ENCODE peak calls at places on chromosomes 5 and 9, in four cellular contexts. A is Peyer's patch, K is A549, Y is esophagus muscularis mucosa. H is an unnamed sample.

GRCh38 chr9:114098021-114098659 is 952 bp downstream of the KIF12 start:
- DNase-seq in A (peak; percentile 70), K (peak; percentile 44), Y (no peak), H (no peak)

GRCh38 chr9:35771943-35772342 is 17.9 kb upstream of the MSMP start:
- DNase-seq in A (peak; percentile 71), K (no peak), Y (no peak), H (no peak)

GRCh38 chr5:44774279-44774880 is 34.4 kb upstream of the MRPS30 start:
- DNase-seq in A (no peak), K (peak; percentile 14), Y (no peak), H (peak; percentile 59)

GRCh38 chr5:122468351-122469111 is 156.5 kb downstream of the SNCAIP start:
- DNase-seq in A (no peak), K (no peak), Y (no peak), H (no peak)

GRCh38 chr9:126471084-126471611 is 142.6 kb upstream of the LMX1B start:
- DNase-seq in A (peak; percentile 94), K (no peak), Y (peak; percentile 93), H (peak; percentile 99)

GRCh38 chr5:147437161-147437596 is 72.7 kb downstream of the DPYSL3 start:
- DNase-seq in A (no peak), K (no peak), Y (no peak), H (peak; percentile 89)

GRCh38 chr9:126125577-126125976 is 201.1 kb upstream of the MVB12B start:
- DNase-seq in A (no peak), K (no peak), Y (peak; percentile 50), H (no peak)

GRCh38 chr5:51271261-51271660 is 112.0 kb upstream of the ISL1 start:
- DNase-seq in A (no peak), K (no peak), Y (no peak), H (no peak)

GRCh38 chr9:16571127-16571848 is 299.2 kb downstream of the BNC2 start:
- DNase-seq in A (no peak), K (no peak), Y (no peak), H (no peak)

GRCh38 chr5:123422433-123423277 is 548 bp downstream of the CEP120 start:
- DNase-seq in A (no peak), K (peak; percentile 31), Y (no peak), H (peak; percentile 58)

GRCh38 chr5:75885849-75886596 is 168.8 kb upstream of the POC5 start:
- DNase-seq in A (no peak), K (no peak), Y (peak; percentile 77), H (peak; percentile 9)

GRCh38 chr5:96880402-96881164 is 4.3 kb downstream of the ERAP2 start:
- DNase-seq in A (no peak), K (no peak), Y (no peak), H (peak; percentile 27)

GRCh38 chr9:107711528-107711927 is 222.0 kb upstream of the KLF4 start:
- DNase-seq in A (peak; percentile 89), K (peak; percentile 45), Y (no peak), H (no peak)

GRCh38 chr5:122142480-122142879 is 13.1 kb downstream of the ZNF474 start:
- DNase-seq in A (no peak), K (no peak), Y (peak; percentile 31), H (no peak)

GRCh38 chr5:97229196-97229595 is 46.1 kb upstream of the RIOK2 start:
- DNase-seq in A (no peak), K (no peak), Y (no peak), H (no peak)

GRCh38 chr9:4781408-4781807 is 11.3 kb upstream of the RCL1 start:
- DNase-seq in A (no peak), K (no peak), Y (no peak), H (no peak)

GRCh38 chr9:14670718-14671117 is 22.5 kb downstream of the ZDHHC21 start:
- DNase-seq in A (no peak), K (no peak), Y (no peak), H (no peak)

GRCh38 chr9:131187957-131188356 is 62.6 kb downstream of the NUP214 start:
- DNase-seq in A (no peak), K (no peak), Y (no peak), H (no peak)

GRCh38 chr5:8568858-8569257 is 699.9 kb downstream of the MTRR start:
- DNase-seq in A (no peak), K (no peak), Y (no peak), H (no peak)

GRCh38 chr5:148290271-148291195 is 21.7 kb upstream of the SPINK7 start:
- DNase-seq in A (no peak), K (no peak), Y (no peak), H (peak; percentile 20)

GRCh38 chr5:61176631-61177030 is 14.4 kb upstream of the SMIM15 start:
- DNase-seq in A (no peak), K (no peak), Y (no peak), H (no peak)

GRCh38 chr5:58751222-58751621 is 168.3 kb downstream of the RAB3C start:
- DNase-seq in A (peak; percentile 49), K (no peak), Y (no peak), H (peak; percentile 48)

GRCh38 chr5:40480392-40480791 is 199.3 kb upstream of the PTGER4 start:
- DNase-seq in A (no peak), K (no peak), Y (no peak), H (no peak)

GRCh38 chr5:17172801-17173200 is 44.6 kb upstream of the BASP1 start:
- DNase-seq in A (no peak), K (no peak), Y (no peak), H (no peak)

GRCh38 chr9:108859459-108860114 is 2.5 kb upstream of the ACTL7A start:
- DNase-seq in A (no peak), K (no peak), Y (no peak), H (no peak)

GRCh38 chr5:151896041-151896691 is 28.5 kb downstream of the GLRA1 start:
- DNase-seq in A (no peak), K (no peak), Y (no peak), H (no peak)

GRCh38 chr5:121748690-121749089 is 103.0 kb upstream of the FTMT start:
- DNase-seq in A (no peak), K (no peak), Y (no peak), H (no peak)

GRCh38 chr5:72366324-72366976 is 46.3 kb downstream of the PTCD2 start:
- DNase-seq in A (peak; percentile 80), K (peak; percentile 52), Y (peak; percentile 94), H (peak; percentile 80)

GRCh38 chr5:87825583-87825982 is 412.9 kb upstream of the CCNH start:
- DNase-seq in A (no peak), K (no peak), Y (no peak), H (no peak)

GRCh38 chr5:180802325-180803180 is at the start of gene MGAT1:
- DNase-seq in A (peak; percentile 91), K (peak; percentile 79), Y (peak; percentile 97), H (peak; percentile 91)

GRCh38 chr5:81768960-81769452 is 18.1 kb upstream of the SSBP2 start:
- DNase-seq in A (no peak), K (peak; percentile 81), Y (no peak), H (no peak)

GRCh38 chr9:70292253-70292652 is 33.5 kb downstream of the SMC5 start:
- DNase-seq in A (no peak), K (no peak), Y (no peak), H (no peak)

GRCh38 chr5:172875372-172876279 is 41.6 kb downstream of the ERGIC1 start:
- DNase-seq in A (no peak), K (no peak), Y (no peak), H (no peak)

GRCh38 chr9:89863837-89864236 is 259.0 kb downstream of the GADD45G start:
- DNase-seq in A (no peak), K (no peak), Y (no peak), H (no peak)

DNA sequence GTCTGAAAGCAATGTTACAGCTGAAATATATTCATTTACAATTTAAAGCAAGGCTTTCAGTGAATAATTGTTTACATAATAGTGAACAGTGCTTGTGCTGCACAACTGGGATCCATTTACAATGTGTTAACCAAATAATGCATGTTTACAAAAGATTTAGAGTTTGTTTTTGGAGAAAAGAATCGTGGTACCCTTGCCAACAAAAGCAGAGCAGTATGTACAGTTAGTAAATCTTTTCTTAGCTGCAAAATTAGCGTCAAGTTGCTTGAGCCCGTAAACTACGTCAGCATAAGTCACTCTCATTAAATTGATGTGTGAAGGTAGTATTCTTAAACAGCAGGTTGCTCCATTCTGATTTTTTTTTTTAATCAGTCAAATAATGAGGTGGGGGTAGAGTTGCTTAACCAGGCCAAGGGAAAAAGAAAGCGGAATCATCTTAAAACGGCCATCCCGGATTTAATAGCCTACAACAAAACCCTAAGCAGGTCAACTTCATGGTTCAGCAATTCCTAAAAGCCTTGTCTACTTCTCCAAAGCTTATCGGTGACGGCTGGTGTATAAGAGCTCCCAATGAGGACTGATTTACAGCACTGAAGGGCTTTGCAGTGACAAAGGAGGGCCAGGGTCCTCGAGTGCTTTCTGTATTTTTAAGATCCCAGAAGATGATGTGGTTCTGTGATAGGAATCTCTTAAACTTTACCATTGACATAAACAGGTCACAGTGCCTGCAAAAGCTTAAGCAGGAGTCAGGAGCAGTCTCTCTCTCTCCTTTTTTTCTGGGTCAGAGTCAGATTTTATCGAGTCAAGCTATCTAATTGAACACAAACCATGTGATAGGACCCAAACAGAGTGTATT is 663.3 kb upstream of the ZNF608 start:
- DNase-seq in A (no peak), K (no peak), Y (no peak), H (no peak)
- H3K4me3 ChIP-seq in A (no peak overlapping the region), K (no peak overlapping the region), Y (no peak overlapping the region), H (no peak overlapping the region)

GRCh38 chr9:123960366-123960765 is 30.4 kb upstream of the DENND1A start:
- DNase-seq in A (no peak), K (no peak), Y (no peak), H (peak; percentile 22)
- TF ChIP-seq CTCF in A (no peak), K (peak; percentile 11), Y (no peak), H (peak; percentile 13)

GRCh38 chr5:4905674-4906528 is 234.2 kb upstream of the ADAMTS16 start:
- DNase-seq in A (peak; percentile 55), K (no peak), Y (no peak), H (no peak)
- TF ChIP-seq POLR2A in A (no peak), K (no peak), Y (no peak), H (no peak)

GRCh38 chr5:1654786-1655495 is 131.2 kb upstream of the LPCAT1 start:
- DNase-seq in A (no peak), K (no peak), Y (no peak), H (no peak)

GRCh38 chr5:1655496-1656270 is 131.9 kb upstream of the LPCAT1 start:
- DNase-seq in A (peak; percentile 37), K (no peak), Y (no peak), H (no peak)

GRCh38 chr5:1651250-1651649 is 127.5 kb upstream of the LPCAT1 start:
- DNase-seq in A (peak; percentile 40), K (no peak), Y (no peak), H (no peak)

GRCh38 chr5:1651971-1652872 is 128.5 kb upstream of the LPCAT1 start:
- DNase-seq in A (no peak), K (no peak), Y (no peak), H (no peak)

DNA sequence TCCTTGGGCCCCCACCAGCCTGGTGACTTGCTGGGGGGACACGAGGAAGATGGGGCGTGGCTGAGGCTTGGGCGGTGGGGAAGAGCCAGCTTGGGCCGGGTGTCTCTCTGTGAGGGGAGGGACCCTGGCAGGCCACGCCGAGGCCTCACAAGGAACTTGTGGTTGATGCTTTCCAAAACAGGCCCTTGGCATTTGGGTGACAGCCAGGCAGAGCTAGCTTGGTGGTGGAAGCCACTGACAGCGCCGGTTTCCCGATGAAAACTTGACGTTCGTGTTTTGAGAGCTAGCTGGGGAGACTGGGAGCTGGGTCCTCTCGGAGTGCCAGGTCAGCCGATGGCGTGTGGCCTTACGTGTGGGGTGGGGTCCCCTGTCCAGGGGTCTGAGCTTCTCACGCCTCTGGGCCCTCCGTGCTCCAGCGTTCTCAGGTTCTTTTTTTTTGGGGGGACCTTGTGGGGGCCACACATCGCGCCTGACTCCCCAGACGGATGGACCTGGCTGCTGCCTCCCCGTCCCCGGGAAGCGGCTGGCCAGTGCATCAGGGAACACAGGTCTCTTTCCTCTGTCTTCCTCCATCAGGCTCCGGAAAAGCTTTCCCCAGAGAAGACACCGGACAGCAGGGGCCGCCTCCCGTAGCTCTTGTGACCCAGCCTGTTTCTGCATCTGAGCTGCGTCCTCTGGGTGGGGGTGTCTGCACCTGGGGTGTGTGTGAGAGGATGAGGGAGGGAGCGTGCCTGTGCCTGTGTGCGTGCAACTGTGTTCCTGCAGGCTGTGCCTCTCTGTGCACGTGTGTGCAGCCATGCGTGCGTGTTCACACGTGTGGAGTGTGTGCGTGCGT is 129.3 kb upstream of the LPCAT1 start:
- DNase-seq in A (peak; percentile 57), K (no peak), Y (no peak), H (peak; percentile 57)
- H3K4me3 ChIP-seq in A (no peak overlapping the region), K (peak overlapping the region; percentile 37), Y (peak overlapping the region; percentile 36), H (no peak overlapping the region)

H was measured in NB4.